ENCODE peak calls at places on chromosomes 13 and 19, in six cellular contexts. One of them, this sample, is unnamed.

GRCh38 chr13:85864963-85865530 is 65.8 kb upstream of the SLITRK6 start:
- DNase-seq in CD8-positive, alpha-beta T cell: no peak
- DNase-seq in suprapubic skin: no peak
- DNase-seq in left ventricle myocardium inferior: no peak
- DNase-seq in SK-N-MC: peak
- DNase-seq in thoracic aorta: no peak
- DNase-seq in this sample: no peak

GRCh38 chr13:111517641-111518010 is 197.2 kb downstream of the TEX29 start:
- DNase-seq in CD8-positive, alpha-beta T cell: no peak
- DNase-seq in suprapubic skin: no peak
- DNase-seq in left ventricle myocardium inferior: no peak
- DNase-seq in SK-N-MC: no peak
- DNase-seq in thoracic aorta: no peak
- DNase-seq in this sample: no peak

GRCh38 chr13:101946411-101946810 is 455.4 kb downstream of the FGF14 start:
- DNase-seq in CD8-positive, alpha-beta T cell: no peak
- DNase-seq in suprapubic skin: no peak
- DNase-seq in left ventricle myocardium inferior: no peak
- DNase-seq in SK-N-MC: no peak
- DNase-seq in thoracic aorta: no peak
- DNase-seq in this sample: no peak

GRCh38 chr13:40236566-40237168 is 429.8 kb downstream of the FOXO1 start:
- DNase-seq in CD8-positive, alpha-beta T cell: no peak
- DNase-seq in suprapubic skin: peak
- DNase-seq in left ventricle myocardium inferior: peak
- DNase-seq in SK-N-MC: no peak
- DNase-seq in thoracic aorta: peak
- DNase-seq in this sample: peak

GRCh38 chr19:53549354-53549753 is 11.4 kb downstream of the ZNF331 start:
- DNase-seq in CD8-positive, alpha-beta T cell: no peak
- DNase-seq in suprapubic skin: no peak
- DNase-seq in left ventricle myocardium inferior: no peak
- DNase-seq in SK-N-MC: peak
- DNase-seq in thoracic aorta: no peak
- DNase-seq in this sample: no peak

GRCh38 chr13:113098163-113098732 is 7.3 kb upstream of the F7 start:
- DNase-seq in CD8-positive, alpha-beta T cell: no peak
- DNase-seq in suprapubic skin: no peak
- DNase-seq in left ventricle myocardium inferior: no peak
- DNase-seq in SK-N-MC: no peak
- DNase-seq in thoracic aorta: no peak
- DNase-seq in this sample: no peak

GRCh38 chr13:94312511-94313191 is 166.8 kb downstream of the DCT start:
- DNase-seq in CD8-positive, alpha-beta T cell: no peak
- DNase-seq in suprapubic skin: no peak
- DNase-seq in left ventricle myocardium inferior: no peak
- DNase-seq in SK-N-MC: no peak
- DNase-seq in thoracic aorta: no peak
- DNase-seq in this sample: no peak

GRCh38 chr19:8310342-8311055 is 2.3 kb upstream of the CD320 start:
- DNase-seq in CD8-positive, alpha-beta T cell: no peak
- DNase-seq in suprapubic skin: peak
- DNase-seq in left ventricle myocardium inferior: no peak
- DNase-seq in SK-N-MC: no peak
- DNase-seq in thoracic aorta: no peak
- DNase-seq in this sample: peak

GRCh38 chr13:67829641-67830040 is 599.5 kb upstream of the PCDH9 start:
- DNase-seq in CD8-positive, alpha-beta T cell: no peak
- DNase-seq in suprapubic skin: no peak
- DNase-seq in left ventricle myocardium inferior: no peak
- DNase-seq in SK-N-MC: no peak
- DNase-seq in thoracic aorta: no peak
- DNase-seq in this sample: no peak

GRCh38 chr19:30718728-30719127 is 346.5 kb downstream of the ZNF536 start:
- DNase-seq in CD8-positive, alpha-beta T cell: no peak
- DNase-seq in suprapubic skin: no peak
- DNase-seq in left ventricle myocardium inferior: no peak
- DNase-seq in SK-N-MC: no peak
- DNase-seq in thoracic aorta: no peak
- DNase-seq in this sample: no peak

GRCh38 chr13:111927181-111927540 is 139.8 kb upstream of the SOX1 start:
- DNase-seq in CD8-positive, alpha-beta T cell: no peak
- DNase-seq in suprapubic skin: peak
- DNase-seq in left ventricle myocardium inferior: no peak
- DNase-seq in SK-N-MC: no peak
- DNase-seq in thoracic aorta: no peak
- DNase-seq in this sample: no peak

GRCh38 chr19:33282036-33282686 is 20.2 kb downstream of the CEBPA start:
- DNase-seq in CD8-positive, alpha-beta T cell: no peak
- DNase-seq in suprapubic skin: no peak
- DNase-seq in left ventricle myocardium inferior: no peak
- DNase-seq in SK-N-MC: no peak
- DNase-seq in thoracic aorta: no peak
- DNase-seq in this sample: no peak

GRCh38 chr19:14786421-14786851 is 8.1 kb upstream of the ADGRE2 start:
- DNase-seq in CD8-positive, alpha-beta T cell: no peak
- DNase-seq in suprapubic skin: peak
- DNase-seq in left ventricle myocardium inferior: no peak
- DNase-seq in SK-N-MC: peak
- DNase-seq in thoracic aorta: no peak
- DNase-seq in this sample: no peak

GRCh38 chr19:33488826-33489225 is 32.8 kb downstream of the PEPD start:
- DNase-seq in CD8-positive, alpha-beta T cell: no peak
- DNase-seq in suprapubic skin: peak
- DNase-seq in left ventricle myocardium inferior: no peak
- DNase-seq in SK-N-MC: no peak
- DNase-seq in thoracic aorta: no peak
- DNase-seq in this sample: no peak

GRCh38 chr19:46944918-46945628 is 74.6 kb upstream of the NPAS1 start:
- DNase-seq in CD8-positive, alpha-beta T cell: no peak
- DNase-seq in suprapubic skin: no peak
- DNase-seq in left ventricle myocardium inferior: peak
- DNase-seq in SK-N-MC: no peak
- DNase-seq in thoracic aorta: peak
- DNase-seq in this sample: peak

DNA sequence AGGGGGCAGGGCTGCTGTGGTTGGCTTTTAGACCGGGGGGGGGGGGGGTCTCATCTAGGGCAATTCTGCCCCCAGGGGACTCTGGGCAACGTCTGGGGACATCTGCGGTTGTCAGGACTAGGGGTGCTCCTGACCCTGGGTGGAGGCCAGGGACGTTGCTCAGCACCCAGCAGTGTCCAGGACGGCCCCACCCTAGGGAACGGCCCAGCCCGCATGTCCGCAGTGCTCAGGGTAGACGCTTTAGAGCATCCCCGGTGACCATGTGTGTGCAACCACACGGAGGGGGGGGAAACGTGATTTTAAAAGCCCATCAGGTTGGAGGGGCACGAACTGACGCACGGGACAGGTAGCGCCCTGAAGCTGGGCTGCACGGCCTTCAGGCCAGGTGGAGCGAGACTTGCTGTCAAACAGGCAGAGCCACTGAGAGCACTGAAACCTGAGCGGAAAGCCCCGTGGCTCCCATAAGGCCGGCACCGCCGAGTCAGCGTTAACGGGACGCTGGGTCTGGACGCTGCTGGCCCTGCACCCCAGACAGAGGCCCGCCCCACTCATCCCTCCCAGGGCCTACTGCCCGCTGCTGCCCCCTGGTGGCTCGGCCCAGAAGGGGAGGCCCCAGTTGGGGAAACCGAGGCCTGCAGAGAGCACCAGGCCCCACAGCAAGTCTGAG is 8.3 kb downstream of the CACTIN start:
- DNase-seq in CD8-positive, alpha-beta T cell: no peak
- DNase-seq in suprapubic skin: no peak
- DNase-seq in left ventricle myocardium inferior: peak
- DNase-seq in SK-N-MC: no peak
- DNase-seq in thoracic aorta: no peak
- DNase-seq in this sample: peak
- H3K4me3 ChIP-seq in CD8-positive, alpha-beta T cell: no peak
- H3K4me3 ChIP-seq in suprapubic skin: no peak
- H3K4me3 ChIP-seq in left ventricle myocardium inferior: peak
- H3K4me3 ChIP-seq in SK-N-MC: no peak
- H3K4me3 ChIP-seq in thoracic aorta: peak
- H3K4me3 ChIP-seq in this sample: peak

GRCh38 chr19:7145494-7145893 is 76.0 kb downstream of the ZNF557 start:
- DNase-seq in CD8-positive, alpha-beta T cell: no peak
- DNase-seq in suprapubic skin: no peak
- DNase-seq in left ventricle myocardium inferior: no peak
- DNase-seq in SK-N-MC: no peak
- DNase-seq in thoracic aorta: no peak
- DNase-seq in this sample: no peak
- H3K27ac ChIP-seq in CD8-positive, alpha-beta T cell: no peak
- H3K27ac ChIP-seq in suprapubic skin: no peak
- H3K27ac ChIP-seq in left ventricle myocardium inferior: no peak
- H3K27ac ChIP-seq in SK-N-MC: no peak
- H3K27ac ChIP-seq in thoracic aorta: no peak
- H3K27ac ChIP-seq in this sample: no peak

GRCh38 chr13:95553271-95553588 is 710 bp downstream of the CLDN10 start:
- DNase-seq in CD8-positive, alpha-beta T cell: no peak
- DNase-seq in suprapubic skin: no peak
- DNase-seq in left ventricle myocardium inferior: no peak
- DNase-seq in SK-N-MC: no peak
- DNase-seq in thoracic aorta: no peak
- DNase-seq in this sample: no peak
- H3K4me3 ChIP-seq in CD8-positive, alpha-beta T cell: no peak
- H3K4me3 ChIP-seq in suprapubic skin: peak
- H3K4me3 ChIP-seq in left ventricle myocardium inferior: peak
- H3K4me3 ChIP-seq in SK-N-MC: no peak
- H3K4me3 ChIP-seq in thoracic aorta: peak
- H3K4me3 ChIP-seq in this sample: no peak

GRCh38 chr19:11172576-11172975 is 17.0 kb upstream of the SPC24 start:
- DNase-seq in CD8-positive, alpha-beta T cell: no peak
- DNase-seq in suprapubic skin: no peak
- DNase-seq in left ventricle myocardium inferior: no peak
- DNase-seq in SK-N-MC: no peak
- DNase-seq in thoracic aorta: no peak
- DNase-seq in this sample: no peak
- H3K27ac ChIP-seq in CD8-positive, alpha-beta T cell: no peak
- H3K27ac ChIP-seq in suprapubic skin: no peak
- H3K27ac ChIP-seq in left ventricle myocardium inferior: peak
- H3K27ac ChIP-seq in SK-N-MC: no peak
- H3K27ac ChIP-seq in thoracic aorta: peak
- H3K27ac ChIP-seq in this sample: peak

GRCh38 chr13:30113531-30113930 is 193.8 kb downstream of the KATNAL1 start:
- DNase-seq in CD8-positive, alpha-beta T cell: no peak
- DNase-seq in suprapubic skin: no peak
- DNase-seq in left ventricle myocardium inferior: no peak
- DNase-seq in SK-N-MC: no peak
- DNase-seq in thoracic aorta: no peak
- DNase-seq in this sample: no peak
- H3K4me3 ChIP-seq in CD8-positive, alpha-beta T cell: no peak
- H3K4me3 ChIP-seq in suprapubic skin: no peak
- H3K4me3 ChIP-seq in left ventricle myocardium inferior: no peak
- H3K4me3 ChIP-seq in SK-N-MC: peak
- H3K4me3 ChIP-seq in thoracic aorta: peak
- H3K4me3 ChIP-seq in this sample: no peak

GRCh38 chr19:18650468-18651001 is 13.7 kb downstream of the KLHL26 start:
- DNase-seq in CD8-positive, alpha-beta T cell: no peak
- DNase-seq in suprapubic skin: peak
- DNase-seq in left ventricle myocardium inferior: peak
- DNase-seq in SK-N-MC: no peak
- DNase-seq in thoracic aorta: peak
- DNase-seq in this sample: peak

GRCh38 chr19:18651300-18651699 is 14.5 kb downstream of the KLHL26 start:
- DNase-seq in CD8-positive, alpha-beta T cell: no peak
- DNase-seq in suprapubic skin: no peak
- DNase-seq in left ventricle myocardium inferior: no peak
- DNase-seq in SK-N-MC: no peak
- DNase-seq in thoracic aorta: no peak
- DNase-seq in this sample: no peak

GRCh38 chr19:18653853-18654252 is 17.0 kb downstream of the KLHL26 start:
- DNase-seq in CD8-positive, alpha-beta T cell: no peak
- DNase-seq in suprapubic skin: no peak
- DNase-seq in left ventricle myocardium inferior: no peak
- DNase-seq in SK-N-MC: no peak
- DNase-seq in thoracic aorta: no peak
- DNase-seq in this sample: no peak

GRCh38 chr19:18650048-18650435 is 13.2 kb downstream of the KLHL26 start:
- DNase-seq in CD8-positive, alpha-beta T cell: no peak
- DNase-seq in suprapubic skin: no peak
- DNase-seq in left ventricle myocardium inferior: peak
- DNase-seq in SK-N-MC: no peak
- DNase-seq in thoracic aorta: no peak
- DNase-seq in this sample: peak

DNA sequence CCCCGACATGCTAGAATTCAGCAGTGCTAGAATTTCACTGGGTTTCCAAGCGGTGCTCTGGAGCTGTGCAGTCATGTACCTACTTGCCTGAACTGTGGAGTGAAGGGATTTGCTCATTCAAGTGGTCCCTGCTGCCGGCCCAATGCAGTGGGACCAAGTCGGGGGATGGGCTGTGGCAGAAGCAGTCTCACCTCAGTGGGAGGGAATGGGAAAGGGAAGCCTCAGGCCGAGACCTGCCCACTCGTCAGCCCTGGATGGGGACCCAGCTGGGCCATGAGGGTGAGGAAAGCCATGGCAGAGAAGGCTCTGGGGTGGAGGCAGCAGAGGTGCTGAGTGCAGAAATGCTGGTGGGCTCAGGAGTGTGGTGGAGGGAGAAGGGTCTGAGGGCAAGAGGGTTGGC is 14.9 kb downstream of the KLHL26 start:
- DNase-seq in CD8-positive, alpha-beta T cell: no peak
- DNase-seq in suprapubic skin: no peak
- DNase-seq in left ventricle myocardium inferior: no peak
- DNase-seq in SK-N-MC: no peak
- DNase-seq in thoracic aorta: no peak
- DNase-seq in this sample: no peak
- H3K27ac ChIP-seq in CD8-positive, alpha-beta T cell: no peak
- H3K27ac ChIP-seq in suprapubic skin: no peak
- H3K27ac ChIP-seq in left ventricle myocardium inferior: peak
- H3K27ac ChIP-seq in SK-N-MC: no peak
- H3K27ac ChIP-seq in thoracic aorta: peak
- H3K27ac ChIP-seq in this sample: peak

GRCh38 chr13:86881390-86881789 is 789.8 kb upstream of the SLITRK5 start:
- DNase-seq in CD8-positive, alpha-beta T cell: no peak
- DNase-seq in suprapubic skin: no peak
- DNase-seq in left ventricle myocardium inferior: no peak
- DNase-seq in SK-N-MC: no peak
- DNase-seq in thoracic aorta: no peak
- DNase-seq in this sample: no peak
- H3K4me3 ChIP-seq in CD8-positive, alpha-beta T cell: no peak
- H3K4me3 ChIP-seq in suprapubic skin: no peak
- H3K4me3 ChIP-seq in left ventricle myocardium inferior: no peak
- H3K4me3 ChIP-seq in SK-N-MC: no peak
- H3K4me3 ChIP-seq in thoracic aorta: no peak
- H3K4me3 ChIP-seq in this sample: no peak

GRCh38 chr13:76715043-76715442 is 171.2 kb downstream of the KCTD12 start:
- DNase-seq in CD8-positive, alpha-beta T cell: no peak
- DNase-seq in suprapubic skin: no peak
- DNase-seq in left ventricle myocardium inferior: no peak
- DNase-seq in SK-N-MC: no peak
- DNase-seq in thoracic aorta: no peak
- DNase-seq in this sample: no peak

GRCh38 chr13:76713280-76713679 is 172.9 kb downstream of the KCTD12 start:
- DNase-seq in CD8-positive, alpha-beta T cell: no peak
- DNase-seq in suprapubic skin: no peak
- DNase-seq in left ventricle myocardium inferior: no peak
- DNase-seq in SK-N-MC: no peak
- DNase-seq in thoracic aorta: no peak
- DNase-seq in this sample: no peak

GRCh38 chr13:76708138-76708537 is 178.1 kb downstream of the KCTD12 start:
- DNase-seq in CD8-positive, alpha-beta T cell: no peak
- DNase-seq in suprapubic skin: no peak
- DNase-seq in left ventricle myocardium inferior: peak
- DNase-seq in SK-N-MC: no peak
- DNase-seq in thoracic aorta: no peak
- DNase-seq in this sample: no peak

GRCh38 chr13:76709851-76710250 is 176.4 kb downstream of the KCTD12 start:
- DNase-seq in CD8-positive, alpha-beta T cell: no peak
- DNase-seq in suprapubic skin: no peak
- DNase-seq in left ventricle myocardium inferior: no peak
- DNase-seq in SK-N-MC: no peak
- DNase-seq in thoracic aorta: no peak
- DNase-seq in this sample: no peak

GRCh38 chr13:76711515-76712182 is 174.6 kb downstream of the KCTD12 start:
- DNase-seq in CD8-positive, alpha-beta T cell: no peak
- DNase-seq in suprapubic skin: no peak
- DNase-seq in left ventricle myocardium inferior: no peak
- DNase-seq in SK-N-MC: no peak
- DNase-seq in thoracic aorta: no peak
- DNase-seq in this sample: no peak
- H3K27ac ChIP-seq in CD8-positive, alpha-beta T cell: no peak
- H3K27ac ChIP-seq in suprapubic skin: peak
- H3K27ac ChIP-seq in left ventricle myocardium inferior: peak
- H3K27ac ChIP-seq in SK-N-MC: no peak
- H3K27ac ChIP-seq in thoracic aorta: peak
- H3K27ac ChIP-seq in this sample: peak

This sample was measured in ascending aorta.